ENCODE peak calls at places on chromosomes 5 and 9, in seven cellular contexts. S is smooth muscle cell of the brain vasculature, N is ecto neural progenitor cell, M is T follicular helper cell, Z is GM12865, O is lower leg skin, W is NCI-H69. Q is an unnamed sample.
A peak's percentile ranks its signal among the peaks of the same experiment; 100 is the strongest.

GRCh38 chr9:135971892-135972291 is 10.7 kb upstream of the UBAC1 start:
- DNase-seq in Z (peak; percentile 40), N (peak; percentile 87), M (peak; percentile 38), W (peak; percentile 52), S (no peak), O (no peak), Q (peak; percentile 49)

GRCh38 chr5:171155621-171156020 is 153.4 kb upstream of the TLX3 start:
- DNase-seq in W (no peak), N (no peak), O (no peak), Z (no peak), S (no peak), M (no peak), Q (no peak)

GRCh38 chr9:88534456-88535225 is at the start of gene NXNL2:
- DNase-seq in S (no peak), N (peak; percentile 89), W (peak; percentile 77), O (peak; percentile 43), Z (no peak), M (peak; percentile 40), Q (no peak)

GRCh38 chr9:93116049-93116961 is 17.7 kb downstream of the NINJ1 start:
- DNase-seq in S (no peak), W (no peak), M (no peak), N (no peak), O (peak; percentile 80), Z (no peak), Q (no peak)

GRCh38 chr9:130330202-130330601 is 64.6 kb downstream of the HMCN2 start:
- DNase-seq in N (no peak), W (peak; percentile 82), S (no peak), Z (no peak), M (no peak), O (no peak), Q (no peak)

GRCh38 chr9:112867275-112867991 is 23.2 kb downstream of the SLC46A2 start:
- DNase-seq in S (no peak), N (no peak), O (no peak), M (no peak), Z (peak; percentile 20), W (no peak), Q (no peak)

GRCh38 chr9:131641618-131642495 is 96.5 kb downstream of the PRRT1B start:
- DNase-seq in O (no peak), S (peak; percentile 65), M (no peak), N (no peak), W (peak; percentile 67), Z (no peak), Q (peak; percentile 60)

GRCh38 chr5:6485441-6485840 is 36.8 kb downstream of the UBE2QL1 start:
- DNase-seq in S (no peak), Z (peak; percentile 39), N (no peak), M (no peak), O (no peak), W (no peak), Q (no peak)

GRCh38 chr5:78896128-78896527 is 89.0 kb downstream of the ARSB start:
- DNase-seq in W (no peak), Z (no peak), N (no peak), O (no peak), S (no peak), M (no peak), Q (no peak)

GRCh38 chr5:153523831-153524230 is 33.4 kb downstream of the GRIA1 start:
- DNase-seq in S (no peak), W (no peak), M (no peak), N (no peak), Z (no peak), O (no peak), Q (no peak)

GRCh38 chr5:1555011-1555807 is 31.4 kb upstream of the LPCAT1 start:
- DNase-seq in W (no peak), O (no peak), M (no peak), N (peak; percentile 38), Z (no peak), S (peak; percentile 67), Q (peak; percentile 95)

GRCh38 chr9:123211081-123211480 is 57.3 kb downstream of the STRBP start:
- DNase-seq in W (no peak), M (no peak), S (no peak), N (no peak), O (no peak), Z (no peak), Q (no peak)

GRCh38 chr9:109251080-109251775 is 69.6 kb downstream of the EPB41L4B start:
- DNase-seq in W (peak; percentile 99), N (no peak), O (no peak), Z (no peak), S (peak; percentile 91), M (no peak), Q (peak; percentile 65)

GRCh38 chr9:124164800-124165199 is 92.9 kb upstream of the NEK6 start:
- DNase-seq in S (no peak), Z (no peak), O (peak; percentile 49), M (no peak), W (no peak), N (no peak), Q (no peak)

GRCh38 chr5:16855475-16855874 is 80.6 kb downstream of the MYO10 start:
- DNase-seq in M (no peak), Z (no peak), W (peak; percentile 57), O (no peak), S (no peak), N (peak; percentile 56), Q (peak; percentile 65)

GRCh38 chr5:157290156-157290980 is 24.4 kb downstream of the CYFIP2 start:
- DNase-seq in O (no peak), Z (no peak), S (no peak), N (no peak), W (no peak), M (no peak), Q (no peak)

GRCh38 chr9:129888809-129889460 is 53.7 kb downstream of the USP20 start:
- DNase-seq in M (peak; percentile 23), N (no peak), W (no peak), Z (no peak), S (no peak), O (no peak), Q (no peak)

GRCh38 chr5:16057277-16057676 is 122.3 kb downstream of the MARCHF11 start:
- DNase-seq in S (no peak), Z (no peak), O (no peak), M (no peak), W (no peak), N (no peak), Q (no peak)

GRCh38 chr5:132996307-132996706 is 30.0 kb downstream of the ZCCHC10 start:
- DNase-seq in Z (no peak), S (no peak), W (no peak), O (no peak), N (no peak), M (no peak), Q (no peak)

GRCh38 chr9:35691325-35691631 is 1.6 kb upstream of the TPM2 start:
- DNase-seq in Z (no peak), O (no peak), S (no peak), W (no peak), M (no peak), N (no peak), Q (no peak)

GRCh38 chr5:119411935-119412623 is 40.2 kb upstream of the HSD17B4 start:
- DNase-seq in N (peak; percentile 67), M (peak; percentile 49), O (peak; percentile 71), W (peak; percentile 89), Z (peak; percentile 82), S (peak; percentile 74), Q (no peak)

GRCh38 chr5:151264113-151264512 is 11.1 kb downstream of the GM2A start:
- DNase-seq in S (no peak), M (no peak), N (no peak), Z (no peak), W (no peak), O (no peak), Q (no peak)

GRCh38 chr5:35029333-35029732 is 18.4 kb downstream of the AGXT2 start:
- DNase-seq in S (peak; percentile 15), Z (no peak), W (no peak), O (no peak), N (no peak), M (no peak), Q (no peak)

GRCh38 chr9:127351182-127352166 is 45.5 kb upstream of the SLC2A8 start:
- DNase-seq in M (no peak), O (no peak), S (no peak), W (peak; percentile 31), N (peak; percentile 25), Z (no peak), Q (peak; percentile 59)

GRCh38 chr5:152072076-152072475 is 147.4 kb upstream of the GLRA1 start:
- DNase-seq in N (no peak), W (peak; percentile 29), O (no peak), Z (no peak), S (no peak), M (no peak), Q (no peak)

GRCh38 chr5:139137703-139138102 is 60.5 kb downstream of the SIL1 start:
- DNase-seq in O (no peak), N (no peak), M (no peak), S (no peak), W (peak; percentile 91), Z (peak; percentile 53), Q (peak; percentile 27)

GRCh38 chr5:76688836-76689235 is 27.1 kb upstream of the F2R start:
- DNase-seq in N (no peak), O (no peak), W (no peak), M (no peak), Z (no peak), S (no peak), Q (no peak)

GRCh38 chr5:56812110-56812509 is 3.2 kb upstream of the MAP3K1 start:
- DNase-seq in S (no peak), M (no peak), N (no peak), Z (no peak), O (no peak), W (peak; percentile 82), Q (peak; percentile 15)

GRCh38 chr5:93800988-93801811 is 59.8 kb upstream of the POU5F2 start:
- DNase-seq in O (no peak), W (peak; percentile 98), N (no peak), S (peak; percentile 44), Z (peak; percentile 54), M (no peak), Q (peak; percentile 17)

GRCh38 chr5:178627259-178627598 is 379 bp upstream of the CLK4 start:
- DNase-seq in M (no peak), W (no peak), S (no peak), O (no peak), Z (no peak), N (no peak), Q (no peak)

GRCh38 chr5:177514541-177514940 is 2.2 kb downstream of the DDX41 start:
- DNase-seq in O (no peak), Z (no peak), S (no peak), N (no peak), M (no peak), W (no peak), Q (no peak)

GRCh38 chr9:107639426-107639825 is 149.9 kb upstream of the KLF4 start:
- DNase-seq in M (no peak), S (no peak), W (peak; percentile 88), N (no peak), O (no peak), Z (no peak), Q (peak; percentile 36)

GRCh38 chr5:179257190-179257741 is 88.0 kb downstream of the ADAMTS2 start:
- DNase-seq in N (peak; percentile 41), M (no peak), Z (no peak), O (no peak), W (no peak), S (no peak), Q (no peak)

GRCh38 chr9:86075132-86075807 is 24.1 kb downstream of the GOLM1 start:
- DNase-seq in N (no peak), S (no peak), O (no peak), M (no peak), Z (no peak), W (no peak), Q (no peak)

GRCh38 chr5:2391566-2391965 is 359.9 kb downstream of the IRX2 start:
- DNase-seq in W (no peak), N (no peak), M (no peak), O (no peak), S (no peak), Z (no peak), Q (no peak)

GRCh38 chr9:88816141-88816540 is 175.1 kb upstream of the S1PR3 start:
- DNase-seq in N (no peak), O (no peak), S (no peak), W (no peak), M (no peak), Z (no peak), Q (no peak)

GRCh38 chr9:2012347-2012746 is 2.8 kb upstream of the SMARCA2 start:
- DNase-seq in M (no peak), O (no peak), S (no peak), Z (peak; percentile 93), W (no peak), N (no peak), Q (no peak)

Q was measured in NCI-H510A.